ENCODE peak calls at places on chromosomes 7 and 10, in six cellular contexts. E is transverse colon, J is stomach, L is H1, N is sigmoid colon, Q is GM23338. X is an unnamed sample.

GRCh38 chr7:102292813-102293798 is 6.4 kb downstream of the SH2B2 start:
- DNase-seq in E (no peak), J (no peak), L (no peak), N (no peak), Q (peak), X (no peak)

GRCh38 chr7:31791881-31792280 is 104.9 kb downstream of the PPP1R17 start:
- DNase-seq in E (no peak), J (no peak), L (no peak), N (no peak), Q (no peak), X (no peak)

GRCh38 chr10:19908991-19909699 is 92.9 kb downstream of the PLXDC2 start:
- DNase-seq in E (no peak), J (no peak), L (no peak), N (no peak), Q (no peak), X (no peak)

GRCh38 chr10:48885376-48885775 is 54.3 kb downstream of the LRRC18 start:
- DNase-seq in E (no peak), J (no peak), L (no peak), N (no peak), Q (peak), X (no peak)

GRCh38 chr10:93062499-93063216 is 2.1 kb downstream of the CYP26C1 start:
- DNase-seq in E (no peak), J (no peak), L (no peak), N (no peak), Q (peak), X (no peak)

GRCh38 chr10:74333174-74333573 is 182.2 kb downstream of the ADK start:
- DNase-seq in E (no peak), J (no peak), L (no peak), N (no peak), Q (no peak), X (no peak)

GRCh38 chr7:94556028-94556427 is 46.4 kb downstream of the CASD1 start:
- DNase-seq in E (no peak), J (no peak), L (no peak), N (no peak), Q (no peak), X (no peak)

GRCh38 chr7:55572378-55573233 is at the start of gene VOPP1:
- DNase-seq in E (peak), J (peak), L (no peak), N (peak), Q (peak), X (peak)

GRCh38 chr10:60048146-60048545 is 141.8 kb upstream of the CCDC6 start:
- DNase-seq in E (peak), J (peak), L (peak), N (no peak), Q (peak), X (no peak)

GRCh38 chr10:117830832-117831231 is 215.9 kb downstream of the RAB11FIP2 start:
- DNase-seq in E (peak), J (no peak), L (no peak), N (no peak), Q (peak), X (no peak)

GRCh38 chr10:127320176-127320575 is 123.8 kb upstream of the INSYN2A start:
- DNase-seq in E (no peak), J (no peak), L (no peak), N (no peak), Q (no peak), X (no peak)

GRCh38 chr10:5041471-5042023 is 37.9 kb upstream of the AKR1C2 start:
- DNase-seq in E (no peak), J (no peak), L (no peak), N (no peak), Q (no peak), X (no peak)

GRCh38 chr7:52877240-52877639 is 158.2 kb upstream of the POM121L12 start:
- DNase-seq in E (no peak), J (no peak), L (no peak), N (no peak), Q (no peak), X (no peak)

GRCh38 chr7:149053386-149053785 is 25.1 kb upstream of the PDIA4 start:
- DNase-seq in E (no peak), J (no peak), L (no peak), N (no peak), Q (no peak), X (no peak)

GRCh38 chr7:149856583-149856982 is 17.2 kb upstream of the ATP6V0E2 start:
- DNase-seq in E (no peak), J (no peak), L (no peak), N (peak), Q (no peak), X (no peak)

GRCh38 chr10:21145751-21146445 is 248.8 kb upstream of the NEBL start:
- DNase-seq in E (no peak), J (no peak), L (no peak), N (no peak), Q (peak), X (no peak)

GRCh38 chr7:42274052-42274451 is 37.0 kb upstream of the GLI3 start:
- DNase-seq in E (no peak), J (no peak), L (no peak), N (no peak), Q (no peak), X (no peak)

GRCh38 chr7:35755711-35756110 is 45.1 kb upstream of the SEPTIN7 start:
- DNase-seq in E (no peak), J (no peak), L (no peak), N (no peak), Q (no peak), X (no peak)

GRCh38 chr10:128631801-128632241 is 505.6 kb upstream of the MKI67 start:
- DNase-seq in E (no peak), J (no peak), L (no peak), N (no peak), Q (peak), X (no peak)

GRCh38 chr7:85693326-85693725 is 506.5 kb upstream of the SEMA3D start:
- DNase-seq in E (no peak), J (no peak), L (no peak), N (no peak), Q (no peak), X (no peak)

GRCh38 chr7:74207586-74207985 is 2.2 kb upstream of the LAT2 start:
- DNase-seq in E (no peak), J (no peak), L (no peak), N (no peak), Q (no peak), X (no peak)

GRCh38 chr7:44081266-44081748 is 1.0 kb downstream of the POLM start:
- DNase-seq in E (no peak), J (no peak), L (no peak), N (no peak), Q (no peak), X (no peak)

GRCh38 chr7:4552985-4553384 is 129.1 kb upstream of the FOXK1 start:
- DNase-seq in E (no peak), J (no peak), L (no peak), N (no peak), Q (no peak), X (no peak)

GRCh38 chr10:43254199-43254730 is 12.6 kb downstream of the RASGEF1A start:
- DNase-seq in E (no peak), J (peak), L (no peak), N (peak), Q (no peak), X (no peak)

GRCh38 chr10:28818645-28819036 is 141.3 kb downstream of the BAMBI start:
- DNase-seq in E (no peak), J (no peak), L (no peak), N (no peak), Q (no peak), X (no peak)

GRCh38 chr10:118518095-118518494 is 77.4 kb downstream of the PRLHR start:
- DNase-seq in E (no peak), J (no peak), L (no peak), N (no peak), Q (no peak), X (no peak)

GRCh38 chr10:5963591-5963990 is 13.8 kb downstream of the IL15RA start:
- DNase-seq in E (no peak), J (no peak), L (no peak), N (peak), Q (no peak), X (no peak)

GRCh38 chr10:53833908-53834307 is 967.1 kb downstream of the PCDH15 start:
- DNase-seq in E (no peak), J (no peak), L (no peak), N (no peak), Q (no peak), X (no peak)

GRCh38 chr10:6379015-6379776 is 176.5 kb downstream of the PFKFB3 start:
- DNase-seq in E (no peak), J (no peak), L (no peak), N (no peak), Q (no peak), X (no peak)

GRCh38 chr10:86946215-86947170 is 10.9 kb downstream of the MMRN2 start:
- DNase-seq in E (peak), J (peak), L (no peak), N (peak), Q (no peak), X (no peak)

GRCh38 chr7:79216236-79216635 is 237.2 kb downstream of the MAGI2 start:
- DNase-seq in E (no peak), J (no peak), L (no peak), N (no peak), Q (no peak), X (no peak)

GRCh38 chr10:51325649-51326048 is 251.4 kb downstream of the PRKG1 start:
- DNase-seq in E (no peak), J (no peak), L (no peak), N (no peak), Q (peak), X (no peak)

GRCh38 chr10:17729630-17730029 is 22.4 kb upstream of the TMEM236 start:
- DNase-seq in E (no peak), J (no peak), L (no peak), N (no peak), Q (no peak), X (no peak)

GRCh38 chr7:91559947-91560346 is 295.7 kb downstream of the FZD1 start:
- DNase-seq in E (no peak), J (no peak), L (no peak), N (no peak), Q (no peak), X (no peak)

GRCh38 chr10:78401882-78402367 is 368.3 kb downstream of the RPS24 start:
- DNase-seq in E (no peak), J (no peak), L (no peak), N (peak), Q (peak), X (no peak)

GRCh38 chr10:85614981-85615380 is 751.6 kb downstream of the GRID1 start:
- DNase-seq in E (no peak), J (no peak), L (no peak), N (no peak), Q (no peak), X (no peak)

GRCh38 chr10:89213191-89213808 is 6.2 kb upstream of the CH25H start:
- DNase-seq in E (no peak), J (no peak), L (no peak), N (no peak), Q (peak), X (no peak)
- TF ChIP-seq POLR2AphosphoS5 in E (no peak), J (no peak), L (no peak), N (no peak), Q (no peak), X (no peak)

DNA sequence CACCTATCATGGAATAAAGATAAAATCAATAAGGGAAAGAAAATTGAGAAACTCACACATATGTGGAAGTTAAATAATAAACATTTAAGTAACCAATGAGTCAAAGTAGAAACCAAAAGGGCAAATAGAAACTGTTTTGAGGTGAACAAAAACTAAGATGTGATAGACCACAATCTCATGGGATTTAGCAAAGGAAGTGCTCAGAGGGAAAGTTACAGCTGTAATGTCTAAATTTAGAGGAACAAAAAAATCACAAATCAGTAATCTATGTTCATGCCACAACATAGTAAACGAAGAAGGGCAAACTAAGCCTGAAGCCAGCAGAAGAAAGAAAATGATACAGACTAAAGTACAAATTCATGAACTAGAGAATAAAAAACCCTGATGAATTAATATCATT is 16.3 kb downstream of the CYP3A4 start:
- DNase-seq in E (no peak), J (no peak), L (no peak), N (no peak), Q (no peak), X (no peak)
- TF ChIP-seq POLR2AphosphoS5 in E (no peak), J (no peak), L (no peak), N (no peak), Q (no peak), X (no peak)

DNA sequence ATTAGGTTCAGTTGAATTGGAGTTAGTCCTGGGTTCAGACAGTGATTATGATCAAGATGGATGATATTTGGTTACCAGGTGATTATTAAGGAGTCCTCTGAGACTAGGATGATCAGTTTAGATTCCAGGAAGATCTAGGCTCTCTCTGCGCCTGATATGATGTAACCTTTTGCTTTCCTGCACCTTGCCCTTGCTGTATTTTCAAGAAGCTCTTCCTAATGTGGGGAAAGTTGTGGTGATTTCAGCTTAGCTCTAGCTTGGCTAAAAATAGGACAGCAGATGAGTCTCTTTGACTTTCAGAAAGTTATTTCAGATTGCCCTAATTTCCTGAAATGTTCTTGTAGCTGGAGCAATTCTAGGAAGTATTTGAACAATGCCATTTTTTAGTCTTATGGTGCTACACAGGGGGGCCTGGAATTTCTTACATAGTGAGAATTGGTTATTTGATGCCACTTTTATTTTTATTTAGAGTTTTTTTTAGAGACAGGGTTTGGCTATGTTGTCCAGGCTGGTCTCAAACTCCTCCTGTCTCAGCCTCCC is 3.8 kb downstream of the LCOR start:
- DNase-seq in E (no peak), J (no peak), L (no peak), N (no peak), Q (no peak), X (no peak)
- TF ChIP-seq POLR2AphosphoS5 in E (no peak), J (no peak), L (no peak), N (peak), Q (no peak), X (no peak)

GRCh38 chr7:2196381-2197378 is 36.1 kb downstream of the MAD1L1 start:
- DNase-seq in E (no peak), J (peak), L (no peak), N (no peak), Q (no peak), X (no peak)
- TF ChIP-seq POLR2AphosphoS5 in E (no peak), J (no peak), L (no peak), N (no peak), Q (no peak), X (no peak)

GRCh38 chr10:97428572-97428981 is 2.6 kb downstream of the PGAM1 start:
- DNase-seq in E (no peak), J (no peak), L (no peak), N (no peak), Q (peak), X (no peak)
- TF ChIP-seq POLR2AphosphoS5 in E (no peak), J (no peak), L (no peak), N (no peak), Q (no peak), X (no peak)